ENCODE peak calls at places on chromosomes 11 and 22, in ten cellular contexts. U is RWPE2, V is GM23338, W is ovary, S is thoracic aorta, L is right atrium auricular region, C is neural progenitor cell, B is heart right ventricle, R is pancreas, H is mucosa of descending colon. X is an unnamed sample.

GRCh38 chr11:85182437-85183109 is 444.6 kb downstream of the DLG2 start:
- DNase-seq in L (no peak), U (no peak), B (no peak), V (peak; percentile 87), S (no peak), R (no peak), C (peak; percentile 65), W (no peak), H (no peak), X (no peak)

GRCh38 chr11:63999349-64000025 is 13.2 kb downstream of the OTUB1 start:
- DNase-seq in C (peak; percentile 87), B (peak; percentile 55), W (peak; percentile 69), S (peak; percentile 16), R (peak; percentile 57), H (peak; percentile 74), V (peak; percentile 84), L (no peak), U (peak; percentile 95), X (no peak)

GRCh38 chr11:114987171-114987760 is 308.9 kb downstream of the NXPE2 start:
- DNase-seq in U (no peak), H (no peak), B (no peak), S (no peak), R (no peak), V (no peak), W (no peak), C (peak; percentile 32), L (no peak), X (no peak)

GRCh38 chr11:131302831-131303230 is 67.6 kb upstream of the NTM start:
- DNase-seq in L (no peak), B (no peak), U (no peak), C (no peak), R (no peak), V (no peak), H (no peak), S (no peak), W (no peak), X (no peak)

GRCh38 chr22:30408388-30409101 is 11.7 kb downstream of the SEC14L2 start:
- DNase-seq in H (no peak), R (no peak), B (no peak), C (no peak), S (no peak), W (no peak), V (no peak), L (no peak), U (no peak), X (peak; percentile 62)

GRCh38 chr11:64444838-64445441 is 86.0 kb downstream of the RPS6KA4 start:
- DNase-seq in V (peak; percentile 49), H (no peak), L (no peak), C (no peak), S (no peak), U (no peak), B (no peak), W (no peak), R (no peak), X (no peak)

GRCh38 chr11:70131606-70132190 is 53.6 kb downstream of the ANO1 start:
- DNase-seq in C (no peak), V (no peak), H (peak; percentile 27), L (no peak), B (no peak), R (no peak), U (no peak), S (no peak), W (no peak), X (no peak)

GRCh38 chr11:119602745-119603373 is 126.1 kb downstream of the NECTIN1 start:
- DNase-seq in H (no peak), W (no peak), C (no peak), R (no peak), B (no peak), U (no peak), S (no peak), V (peak; percentile 60), L (no peak), X (no peak)

GRCh38 chr11:47991266-47991830 is 11.0 kb downstream of the PTPRJ start:
- DNase-seq in B (no peak), W (no peak), S (no peak), H (no peak), U (no peak), L (no peak), C (peak; percentile 26), V (peak; percentile 60), R (peak; percentile 73), X (no peak)

GRCh38 chr11:12279672-12280108 is 97.7 kb upstream of the PARVA start:
- DNase-seq in V (no peak), U (no peak), W (no peak), L (peak; percentile 55), H (no peak), B (no peak), R (no peak), S (no peak), C (no peak), X (no peak)

GRCh38 chr22:42969348-42969975 is 45.5 kb downstream of the PACSIN2 start:
- DNase-seq in V (no peak), B (no peak), H (no peak), R (no peak), L (no peak), S (no peak), C (no peak), U (no peak), W (no peak), X (peak; percentile 95)

GRCh38 chr11:65427691-65428577 is 5.3 kb downstream of the NEAT1 start:
- DNase-seq in H (no peak), C (no peak), W (peak; percentile 40), L (peak; percentile 64), S (no peak), R (peak; percentile 76), U (peak; percentile 45), V (no peak), B (no peak), X (no peak)

GRCh38 chr11:68206211-68206610 is 6.9 kb downstream of the KMT5B start:
- DNase-seq in L (no peak), H (no peak), V (peak; percentile 88), U (no peak), C (peak; percentile 74), W (no peak), S (no peak), R (no peak), B (no peak), X (no peak)

GRCh38 chr11:41309716-41310115 is 149.7 kb downstream of the LRRC4C start:
- DNase-seq in R (no peak), W (no peak), H (no peak), C (peak; percentile 13), B (no peak), V (peak; percentile 72), U (no peak), L (no peak), S (no peak), X (no peak)
- TF ChIP-seq CTCF in R (no peak), W (no peak), H (no peak), C (peak; percentile 49), B (no peak), V (peak; percentile 66), U (no peak), L (no peak), S (no peak), X (no peak)

GRCh38 chr11:44860346-44860745 is 90.3 kb downstream of the TP53I11 start:
- DNase-seq in L (no peak), R (no peak), C (no peak), V (no peak), U (no peak), W (no peak), B (no peak), H (no peak), S (no peak), X (no peak)
- H3K4me3 ChIP-seq in L (no peak overlapping the region), R (no peak overlapping the region), C (no peak overlapping the region), V (no peak overlapping the region), U (no peak overlapping the region), W (no peak overlapping the region), B (no peak overlapping the region), H (no peak overlapping the region), S (no peak overlapping the region), X (no peak overlapping the region)

DNA sequence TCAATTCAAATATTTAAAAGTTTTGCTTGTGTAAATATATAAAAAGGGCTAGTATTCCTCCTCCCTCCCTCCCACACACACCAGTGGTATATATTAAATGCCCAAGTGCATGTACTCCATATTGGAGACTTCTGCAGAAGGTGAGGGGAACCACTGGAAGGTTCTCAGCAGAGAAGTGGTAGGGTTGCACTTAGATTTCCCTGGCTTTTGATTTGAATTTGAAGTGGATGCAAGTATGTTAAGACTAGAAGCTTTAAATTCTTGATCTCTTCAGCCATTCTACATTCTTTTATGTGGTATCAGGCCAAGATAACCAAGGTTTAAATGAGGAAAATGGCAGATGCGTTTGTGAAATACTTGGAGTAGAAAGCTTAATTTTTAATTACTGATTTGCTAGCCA is 43.1 kb downstream of the CEP57 start:
- DNase-seq in B (no peak), H (no peak), L (no peak), R (no peak), V (no peak), W (no peak), U (no peak), S (no peak), C (no peak), X (no peak)
- H3K36me3 ChIP-seq in B (no peaks in the 10 kb centered on the region), H (no peaks in the 10 kb centered on the region), L (peaks cover 38% of the 10 kb centered on the region), R (peaks cover 6% of the 10 kb centered on the region), V (peaks cover 38% of the 10 kb centered on the region), W (no peaks in the 10 kb centered on the region), U (peaks cover 93% of the 10 kb centered on the region), S (peaks cover 18% of the 10 kb centered on the region), C (peaks cover 15% of the 10 kb centered on the region), X (no peaks in the 10 kb centered on the region)

GRCh38 chr11:20102393-20102792 is 57.9 kb downstream of the DBX1 start:
- DNase-seq in U (no peak), H (no peak), B (no peak), R (no peak), S (no peak), L (no peak), C (no peak), V (no peak), W (no peak), X (no peak)

GRCh38 chr11:20097319-20098221 is 62.7 kb downstream of the DBX1 start:
- DNase-seq in R (no peak), H (no peak), S (no peak), V (no peak), C (no peak), L (no peak), B (no peak), W (no peak), U (no peak), X (peak; percentile 93)

GRCh38 chr11:20095189-20095588 is 65.1 kb downstream of the DBX1 start:
- DNase-seq in B (no peak), C (no peak), U (no peak), R (no peak), H (no peak), S (no peak), L (no peak), V (no peak), W (no peak), X (no peak)

GRCh38 chr11:20103281-20103680 is 57.0 kb downstream of the DBX1 start:
- DNase-seq in V (no peak), W (no peak), L (no peak), S (no peak), B (no peak), C (no peak), H (no peak), R (no peak), U (no peak), X (no peak)

GRCh38 chr11:20099527-20099926 is 60.7 kb downstream of the DBX1 start:
- DNase-seq in W (no peak), C (no peak), S (no peak), B (no peak), H (no peak), R (no peak), V (no peak), L (no peak), U (no peak), X (no peak)
- TF ChIP-seq CTCF in W (no peak), C (no peak), S (no peak), B (no peak), H (no peak), R (no peak), V (no peak), L (no peak), U (no peak), X (no peak)